ENCODE peak calls at places on chromosome 5, in ten cellular contexts. One of them, this sample, is unnamed.

GRCh38 chr5:91521313-91521712 is 138.2 kb upstream of the ARRDC3 start:
- DNase-seq in left ventricle myocardium inferior: no peak
- DNase-seq in prostate gland: no peak
- DNase-seq in ovary: no peak
- DNase-seq in tibial nerve: no peak
- DNase-seq in CD8-positive, alpha-beta T cell: no peak
- DNase-seq in mesothelial cell of epicardium: no peak
- DNase-seq in astrocyte of the spinal cord: no peak
- DNase-seq in IMR-90: no peak
- DNase-seq in esophagus squamous epithelium: no peak
- DNase-seq in this sample: no peak

GRCh38 chr5:172647341-172648007 is 6.4 kb downstream of the NEURL1B start:
- DNase-seq in mesothelial cell of epicardium: no peak
- DNase-seq in ovary: no peak
- DNase-seq in prostate gland: no peak
- DNase-seq in IMR-90: no peak
- DNase-seq in CD8-positive, alpha-beta T cell: no peak
- DNase-seq in tibial nerve: no peak
- DNase-seq in left ventricle myocardium inferior: no peak
- DNase-seq in astrocyte of the spinal cord: no peak
- DNase-seq in esophagus squamous epithelium: no peak
- DNase-seq in this sample: no peak

GRCh38 chr5:110053205-110053604 is 363.5 kb downstream of the MAN2A1 start:
- DNase-seq in CD8-positive, alpha-beta T cell: no peak
- DNase-seq in left ventricle myocardium inferior: no peak
- DNase-seq in astrocyte of the spinal cord: no peak
- DNase-seq in prostate gland: no peak
- DNase-seq in mesothelial cell of epicardium: no peak
- DNase-seq in IMR-90: no peak
- DNase-seq in ovary: no peak
- DNase-seq in tibial nerve: no peak
- DNase-seq in esophagus squamous epithelium: no peak
- DNase-seq in this sample: no peak

GRCh38 chr5:85375525-85375924 is 990.8 kb upstream of the EDIL3 start:
- DNase-seq in ovary: no peak
- DNase-seq in astrocyte of the spinal cord: no peak
- DNase-seq in mesothelial cell of epicardium: no peak
- DNase-seq in prostate gland: no peak
- DNase-seq in tibial nerve: no peak
- DNase-seq in IMR-90: no peak
- DNase-seq in CD8-positive, alpha-beta T cell: no peak
- DNase-seq in esophagus squamous epithelium: no peak
- DNase-seq in left ventricle myocardium inferior: no peak
- DNase-seq in this sample: no peak

GRCh38 chr5:45376463-45376862 is 319.7 kb downstream of the HCN1 start:
- DNase-seq in left ventricle myocardium inferior: no peak
- DNase-seq in prostate gland: no peak
- DNase-seq in CD8-positive, alpha-beta T cell: no peak
- DNase-seq in IMR-90: peak
- DNase-seq in tibial nerve: no peak
- DNase-seq in mesothelial cell of epicardium: no peak
- DNase-seq in astrocyte of the spinal cord: peak
- DNase-seq in esophagus squamous epithelium: no peak
- DNase-seq in ovary: no peak
- DNase-seq in this sample: no peak

GRCh38 chr5:9188131-9188530 is 357.7 kb downstream of the SEMA5A start:
- DNase-seq in left ventricle myocardium inferior: no peak
- DNase-seq in IMR-90: peak
- DNase-seq in astrocyte of the spinal cord: peak
- DNase-seq in prostate gland: no peak
- DNase-seq in ovary: no peak
- DNase-seq in CD8-positive, alpha-beta T cell: no peak
- DNase-seq in esophagus squamous epithelium: no peak
- DNase-seq in mesothelial cell of epicardium: no peak
- DNase-seq in tibial nerve: no peak
- DNase-seq in this sample: no peak

GRCh38 chr5:109743770-109744212 is 54.1 kb downstream of the MAN2A1 start:
- DNase-seq in ovary: no peak
- DNase-seq in mesothelial cell of epicardium: no peak
- DNase-seq in astrocyte of the spinal cord: peak
- DNase-seq in left ventricle myocardium inferior: no peak
- DNase-seq in prostate gland: no peak
- DNase-seq in tibial nerve: no peak
- DNase-seq in IMR-90: peak
- DNase-seq in CD8-positive, alpha-beta T cell: no peak
- DNase-seq in esophagus squamous epithelium: no peak
- DNase-seq in this sample: no peak

GRCh38 chr5:97077246-97077645 is 65.2 kb downstream of the LIX1 start:
- DNase-seq in ovary: no peak
- DNase-seq in astrocyte of the spinal cord: no peak
- DNase-seq in mesothelial cell of epicardium: no peak
- DNase-seq in left ventricle myocardium inferior: no peak
- DNase-seq in tibial nerve: no peak
- DNase-seq in esophagus squamous epithelium: no peak
- DNase-seq in CD8-positive, alpha-beta T cell: no peak
- DNase-seq in prostate gland: no peak
- DNase-seq in IMR-90: no peak
- DNase-seq in this sample: no peak

GRCh38 chr5:172453986-172454354 is 355 bp downstream of the SH3PXD2B start:
- DNase-seq in IMR-90: no peak
- DNase-seq in left ventricle myocardium inferior: peak
- DNase-seq in CD8-positive, alpha-beta T cell: no peak
- DNase-seq in ovary: peak
- DNase-seq in esophagus squamous epithelium: no peak
- DNase-seq in tibial nerve: no peak
- DNase-seq in mesothelial cell of epicardium: peak
- DNase-seq in prostate gland: no peak
- DNase-seq in astrocyte of the spinal cord: peak
- DNase-seq in this sample: peak

GRCh38 chr5:56011835-56012234 is 17.1 kb upstream of the IL6ST start:
- DNase-seq in tibial nerve: no peak
- DNase-seq in astrocyte of the spinal cord: peak
- DNase-seq in ovary: no peak
- DNase-seq in left ventricle myocardium inferior: no peak
- DNase-seq in prostate gland: no peak
- DNase-seq in IMR-90: peak
- DNase-seq in esophagus squamous epithelium: no peak
- DNase-seq in mesothelial cell of epicardium: no peak
- DNase-seq in CD8-positive, alpha-beta T cell: no peak
- DNase-seq in this sample: no peak

GRCh38 chr5:176693477-176693851 is 46.2 kb downstream of the TSPAN17 start:
- DNase-seq in ovary: no peak
- DNase-seq in CD8-positive, alpha-beta T cell: no peak
- DNase-seq in left ventricle myocardium inferior: no peak
- DNase-seq in prostate gland: no peak
- DNase-seq in tibial nerve: no peak
- DNase-seq in mesothelial cell of epicardium: no peak
- DNase-seq in esophagus squamous epithelium: no peak
- DNase-seq in astrocyte of the spinal cord: no peak
- DNase-seq in IMR-90: no peak
- DNase-seq in this sample: no peak

GRCh38 chr5:173639-174600 is 17.4 kb upstream of the LRRC14B start:
- DNase-seq in CD8-positive, alpha-beta T cell: no peak
- DNase-seq in prostate gland: no peak
- DNase-seq in astrocyte of the spinal cord: no peak
- DNase-seq in esophagus squamous epithelium: no peak
- DNase-seq in tibial nerve: no peak
- DNase-seq in left ventricle myocardium inferior: no peak
- DNase-seq in mesothelial cell of epicardium: no peak
- DNase-seq in IMR-90: no peak
- DNase-seq in ovary: peak
- DNase-seq in this sample: no peak

GRCh38 chr5:73093943-73094342 is 26.4 kb upstream of the TMEM171 start:
- DNase-seq in CD8-positive, alpha-beta T cell: no peak
- DNase-seq in astrocyte of the spinal cord: peak
- DNase-seq in tibial nerve: no peak
- DNase-seq in ovary: no peak
- DNase-seq in IMR-90: peak
- DNase-seq in mesothelial cell of epicardium: no peak
- DNase-seq in esophagus squamous epithelium: no peak
- DNase-seq in left ventricle myocardium inferior: no peak
- DNase-seq in prostate gland: no peak
- DNase-seq in this sample: no peak

GRCh38 chr5:392431-392988 is 50.5 kb upstream of the EXOC3 start:
- DNase-seq in tibial nerve: no peak
- DNase-seq in astrocyte of the spinal cord: peak
- DNase-seq in esophagus squamous epithelium: no peak
- DNase-seq in ovary: no peak
- DNase-seq in CD8-positive, alpha-beta T cell: peak
- DNase-seq in mesothelial cell of epicardium: no peak
- DNase-seq in left ventricle myocardium inferior: no peak
- DNase-seq in IMR-90: peak
- DNase-seq in prostate gland: no peak
- DNase-seq in this sample: no peak

GRCh38 chr5:115069087-115069968 is 100.4 kb downstream of the TRIM36 start:
- DNase-seq in prostate gland: peak
- DNase-seq in tibial nerve: peak
- DNase-seq in ovary: no peak
- DNase-seq in astrocyte of the spinal cord: peak
- DNase-seq in IMR-90: peak
- DNase-seq in left ventricle myocardium inferior: no peak
- DNase-seq in CD8-positive, alpha-beta T cell: no peak
- DNase-seq in esophagus squamous epithelium: no peak
- DNase-seq in mesothelial cell of epicardium: no peak
- DNase-seq in this sample: peak
- TF ChIP-seq CTCF in prostate gland: peak
- TF ChIP-seq CTCF in tibial nerve: peak
- TF ChIP-seq CTCF in ovary: no peak
- TF ChIP-seq CTCF in astrocyte of the spinal cord: peak
- TF ChIP-seq CTCF in IMR-90: peak
- TF ChIP-seq CTCF in left ventricle myocardium inferior: peak
- TF ChIP-seq CTCF in CD8-positive, alpha-beta T cell: no peak
- TF ChIP-seq CTCF in esophagus squamous epithelium: peak
- TF ChIP-seq CTCF in mesothelial cell of epicardium: peak
- TF ChIP-seq CTCF in this sample: peak

GRCh38 chr5:152269533-152269932 is 135.5 kb downstream of the NMUR2 start:
- DNase-seq in mesothelial cell of epicardium: no peak
- DNase-seq in IMR-90: no peak
- DNase-seq in esophagus squamous epithelium: no peak
- DNase-seq in left ventricle myocardium inferior: no peak
- DNase-seq in astrocyte of the spinal cord: no peak
- DNase-seq in prostate gland: no peak
- DNase-seq in tibial nerve: no peak
- DNase-seq in CD8-positive, alpha-beta T cell: no peak
- DNase-seq in ovary: no peak
- DNase-seq in this sample: no peak

GRCh38 chr5:152274206-152274605 is 130.9 kb downstream of the NMUR2 start:
- DNase-seq in CD8-positive, alpha-beta T cell: no peak
- DNase-seq in mesothelial cell of epicardium: no peak
- DNase-seq in ovary: no peak
- DNase-seq in esophagus squamous epithelium: no peak
- DNase-seq in astrocyte of the spinal cord: no peak
- DNase-seq in left ventricle myocardium inferior: no peak
- DNase-seq in IMR-90: no peak
- DNase-seq in tibial nerve: no peak
- DNase-seq in prostate gland: no peak
- DNase-seq in this sample: no peak

GRCh38 chr5:152270117-152270516 is 135.0 kb downstream of the NMUR2 start:
- DNase-seq in left ventricle myocardium inferior: no peak
- DNase-seq in CD8-positive, alpha-beta T cell: no peak
- DNase-seq in prostate gland: no peak
- DNase-seq in IMR-90: no peak
- DNase-seq in mesothelial cell of epicardium: no peak
- DNase-seq in astrocyte of the spinal cord: peak
- DNase-seq in esophagus squamous epithelium: no peak
- DNase-seq in tibial nerve: no peak
- DNase-seq in ovary: no peak
- DNase-seq in this sample: no peak

GRCh38 chr5:152271420-152271819 is 133.7 kb downstream of the NMUR2 start:
- DNase-seq in IMR-90: no peak
- DNase-seq in left ventricle myocardium inferior: no peak
- DNase-seq in CD8-positive, alpha-beta T cell: no peak
- DNase-seq in prostate gland: no peak
- DNase-seq in mesothelial cell of epicardium: no peak
- DNase-seq in ovary: no peak
- DNase-seq in astrocyte of the spinal cord: peak
- DNase-seq in esophagus squamous epithelium: no peak
- DNase-seq in tibial nerve: no peak
- DNase-seq in this sample: no peak
- TF ChIP-seq CTCF in IMR-90: peak
- TF ChIP-seq CTCF in left ventricle myocardium inferior: peak
- TF ChIP-seq CTCF in CD8-positive, alpha-beta T cell: no peak
- TF ChIP-seq CTCF in prostate gland: no peak
- TF ChIP-seq CTCF in mesothelial cell of epicardium: no peak
- TF ChIP-seq CTCF in ovary: no peak
- TF ChIP-seq CTCF in astrocyte of the spinal cord: peak
- TF ChIP-seq CTCF in esophagus squamous epithelium: no peak
- TF ChIP-seq CTCF in tibial nerve: no peak
- TF ChIP-seq CTCF in this sample: peak

GRCh38 chr5:33595303-33595702 is 154.5 kb downstream of the TARS1 start:
- DNase-seq in esophagus squamous epithelium: no peak
- DNase-seq in tibial nerve: no peak
- DNase-seq in CD8-positive, alpha-beta T cell: no peak
- DNase-seq in mesothelial cell of epicardium: no peak
- DNase-seq in IMR-90: no peak
- DNase-seq in ovary: no peak
- DNase-seq in prostate gland: no peak
- DNase-seq in left ventricle myocardium inferior: no peak
- DNase-seq in astrocyte of the spinal cord: no peak
- DNase-seq in this sample: no peak
- TF ChIP-seq CTCF in esophagus squamous epithelium: no peak
- TF ChIP-seq CTCF in tibial nerve: no peak
- TF ChIP-seq CTCF in CD8-positive, alpha-beta T cell: no peak
- TF ChIP-seq CTCF in mesothelial cell of epicardium: no peak
- TF ChIP-seq CTCF in IMR-90: no peak
- TF ChIP-seq CTCF in ovary: no peak
- TF ChIP-seq CTCF in prostate gland: no peak
- TF ChIP-seq CTCF in left ventricle myocardium inferior: no peak
- TF ChIP-seq CTCF in astrocyte of the spinal cord: no peak
- TF ChIP-seq CTCF in this sample: no peak

GRCh38 chr5:159440235-159440634 is 109.9 kb upstream of the IL12B start:
- DNase-seq in ovary: no peak
- DNase-seq in left ventricle myocardium inferior: no peak
- DNase-seq in astrocyte of the spinal cord: no peak
- DNase-seq in esophagus squamous epithelium: no peak
- DNase-seq in CD8-positive, alpha-beta T cell: no peak
- DNase-seq in IMR-90: no peak
- DNase-seq in prostate gland: no peak
- DNase-seq in mesothelial cell of epicardium: no peak
- DNase-seq in tibial nerve: no peak
- DNase-seq in this sample: no peak

GRCh38 chr5:159439002-159439401 is 108.7 kb upstream of the IL12B start:
- DNase-seq in esophagus squamous epithelium: no peak
- DNase-seq in CD8-positive, alpha-beta T cell: no peak
- DNase-seq in IMR-90: no peak
- DNase-seq in prostate gland: no peak
- DNase-seq in ovary: no peak
- DNase-seq in tibial nerve: no peak
- DNase-seq in astrocyte of the spinal cord: no peak
- DNase-seq in left ventricle myocardium inferior: no peak
- DNase-seq in mesothelial cell of epicardium: no peak
- DNase-seq in this sample: no peak

GRCh38 chr5:159440948-159441347 is 110.7 kb upstream of the IL12B start:
- DNase-seq in CD8-positive, alpha-beta T cell: no peak
- DNase-seq in left ventricle myocardium inferior: no peak
- DNase-seq in esophagus squamous epithelium: no peak
- DNase-seq in astrocyte of the spinal cord: no peak
- DNase-seq in ovary: no peak
- DNase-seq in IMR-90: no peak
- DNase-seq in mesothelial cell of epicardium: no peak
- DNase-seq in prostate gland: no peak
- DNase-seq in tibial nerve: no peak
- DNase-seq in this sample: no peak

GRCh38 chr5:159442210-159442850 is 112.0 kb upstream of the IL12B start:
- DNase-seq in IMR-90: peak
- DNase-seq in mesothelial cell of epicardium: no peak
- DNase-seq in prostate gland: no peak
- DNase-seq in tibial nerve: no peak
- DNase-seq in left ventricle myocardium inferior: peak
- DNase-seq in esophagus squamous epithelium: no peak
- DNase-seq in astrocyte of the spinal cord: no peak
- DNase-seq in CD8-positive, alpha-beta T cell: no peak
- DNase-seq in ovary: peak
- DNase-seq in this sample: no peak

GRCh38 chr5:159441441-159441840 is 111.2 kb upstream of the IL12B start:
- DNase-seq in left ventricle myocardium inferior: peak
- DNase-seq in esophagus squamous epithelium: no peak
- DNase-seq in CD8-positive, alpha-beta T cell: no peak
- DNase-seq in tibial nerve: no peak
- DNase-seq in IMR-90: no peak
- DNase-seq in astrocyte of the spinal cord: no peak
- DNase-seq in mesothelial cell of epicardium: no peak
- DNase-seq in prostate gland: no peak
- DNase-seq in ovary: no peak
- DNase-seq in this sample: peak
- TF ChIP-seq CTCF in left ventricle myocardium inferior: peak
- TF ChIP-seq CTCF in esophagus squamous epithelium: no peak
- TF ChIP-seq CTCF in CD8-positive, alpha-beta T cell: no peak
- TF ChIP-seq CTCF in tibial nerve: no peak
- TF ChIP-seq CTCF in IMR-90: no peak
- TF ChIP-seq CTCF in astrocyte of the spinal cord: peak
- TF ChIP-seq CTCF in mesothelial cell of epicardium: peak
- TF ChIP-seq CTCF in prostate gland: no peak
- TF ChIP-seq CTCF in ovary: no peak
- TF ChIP-seq CTCF in this sample: peak

This sample was measured in neural crest cell.